ENCODE peak calls at places on chromosome 3, in ten cellular contexts. One of them, this sample, is unnamed.

GRCh38 chr3:133842158-133842557 is 36.5 kb downstream of the SRPRB start:
- DNase-seq in NCI-H1105 treated with DMSO at 0.1 percent for 48 hours: no peak
- DNase-seq in colonic mucosa: no peak
- DNase-seq in ACHN: no peak
- DNase-seq in naive thymus-derived CD8-positive, alpha-beta T cell: no peak
- DNase-seq in vagina: no peak
- DNase-seq in occipital lobe: no peak
- DNase-seq in cardiac muscle cell: no peak
- DNase-seq in nephron progenitor cell: no peak
- DNase-seq in caudate nucleus: no peak
- DNase-seq in this sample: no peak

GRCh38 chr3:134251731-134252391 is 1.2 kb upstream of the RYK start:
- DNase-seq in naive thymus-derived CD8-positive, alpha-beta T cell: no peak
- DNase-seq in occipital lobe: no peak
- DNase-seq in cardiac muscle cell: peak
- DNase-seq in caudate nucleus: no peak
- DNase-seq in nephron progenitor cell: peak
- DNase-seq in colonic mucosa: no peak
- DNase-seq in ACHN: no peak
- DNase-seq in NCI-H1105 treated with DMSO at 0.1 percent for 48 hours: no peak
- DNase-seq in vagina: no peak
- DNase-seq in this sample: no peak

GRCh38 chr3:13621381-13622221 is 72.7 kb downstream of the FBLN2 start:
- DNase-seq in caudate nucleus: no peak
- DNase-seq in vagina: no peak
- DNase-seq in ACHN: no peak
- DNase-seq in occipital lobe: no peak
- DNase-seq in nephron progenitor cell: no peak
- DNase-seq in naive thymus-derived CD8-positive, alpha-beta T cell: peak
- DNase-seq in NCI-H1105 treated with DMSO at 0.1 percent for 48 hours: no peak
- DNase-seq in cardiac muscle cell: no peak
- DNase-seq in colonic mucosa: no peak
- DNase-seq in this sample: no peak

GRCh38 chr3:8885806-8886205 is 77.5 kb downstream of the RAD18 start:
- DNase-seq in caudate nucleus: no peak
- DNase-seq in colonic mucosa: no peak
- DNase-seq in vagina: no peak
- DNase-seq in NCI-H1105 treated with DMSO at 0.1 percent for 48 hours: peak
- DNase-seq in occipital lobe: no peak
- DNase-seq in ACHN: no peak
- DNase-seq in naive thymus-derived CD8-positive, alpha-beta T cell: no peak
- DNase-seq in nephron progenitor cell: no peak
- DNase-seq in cardiac muscle cell: no peak
- DNase-seq in this sample: no peak

GRCh38 chr3:108062051-108062450 is 28.8 kb downstream of the CD47 start:
- DNase-seq in vagina: no peak
- DNase-seq in occipital lobe: no peak
- DNase-seq in ACHN: no peak
- DNase-seq in nephron progenitor cell: no peak
- DNase-seq in naive thymus-derived CD8-positive, alpha-beta T cell: no peak
- DNase-seq in NCI-H1105 treated with DMSO at 0.1 percent for 48 hours: no peak
- DNase-seq in cardiac muscle cell: no peak
- DNase-seq in caudate nucleus: no peak
- DNase-seq in colonic mucosa: no peak
- DNase-seq in this sample: no peak

GRCh38 chr3:64900916-64901903 is 213.4 kb upstream of the ADAMTS9 start:
- DNase-seq in naive thymus-derived CD8-positive, alpha-beta T cell: no peak
- DNase-seq in ACHN: no peak
- DNase-seq in NCI-H1105 treated with DMSO at 0.1 percent for 48 hours: no peak
- DNase-seq in nephron progenitor cell: no peak
- DNase-seq in colonic mucosa: no peak
- DNase-seq in cardiac muscle cell: peak
- DNase-seq in vagina: no peak
- DNase-seq in occipital lobe: no peak
- DNase-seq in caudate nucleus: no peak
- DNase-seq in this sample: no peak

GRCh38 chr3:41450416-41451231 is 251.3 kb downstream of the CTNNB1 start:
- DNase-seq in colonic mucosa: no peak
- DNase-seq in ACHN: peak
- DNase-seq in vagina: no peak
- DNase-seq in naive thymus-derived CD8-positive, alpha-beta T cell: no peak
- DNase-seq in NCI-H1105 treated with DMSO at 0.1 percent for 48 hours: no peak
- DNase-seq in occipital lobe: no peak
- DNase-seq in caudate nucleus: no peak
- DNase-seq in nephron progenitor cell: no peak
- DNase-seq in cardiac muscle cell: no peak
- DNase-seq in this sample: no peak

GRCh38 chr3:132399054-132399929 is 18.0 kb upstream of the DNAJC13 start:
- DNase-seq in colonic mucosa: no peak
- DNase-seq in caudate nucleus: no peak
- DNase-seq in vagina: no peak
- DNase-seq in occipital lobe: peak
- DNase-seq in cardiac muscle cell: peak
- DNase-seq in naive thymus-derived CD8-positive, alpha-beta T cell: no peak
- DNase-seq in ACHN: peak
- DNase-seq in nephron progenitor cell: peak
- DNase-seq in NCI-H1105 treated with DMSO at 0.1 percent for 48 hours: peak
- DNase-seq in this sample: no peak

GRCh38 chr3:171160326-171160725 is 133.8 kb upstream of the SLC2A2 start:
- DNase-seq in occipital lobe: no peak
- DNase-seq in naive thymus-derived CD8-positive, alpha-beta T cell: no peak
- DNase-seq in caudate nucleus: no peak
- DNase-seq in NCI-H1105 treated with DMSO at 0.1 percent for 48 hours: no peak
- DNase-seq in cardiac muscle cell: no peak
- DNase-seq in ACHN: no peak
- DNase-seq in nephron progenitor cell: no peak
- DNase-seq in vagina: no peak
- DNase-seq in colonic mucosa: no peak
- DNase-seq in this sample: no peak

GRCh38 chr3:37762286-37762685 is 99.4 kb upstream of the CTDSPL start:
- DNase-seq in caudate nucleus: no peak
- DNase-seq in vagina: no peak
- DNase-seq in ACHN: no peak
- DNase-seq in naive thymus-derived CD8-positive, alpha-beta T cell: no peak
- DNase-seq in occipital lobe: no peak
- DNase-seq in nephron progenitor cell: no peak
- DNase-seq in NCI-H1105 treated with DMSO at 0.1 percent for 48 hours: no peak
- DNase-seq in cardiac muscle cell: no peak
- DNase-seq in colonic mucosa: no peak
- DNase-seq in this sample: no peak

GRCh38 chr3:52891615-52892081 is 5.7 kb downstream of the STIMATE start:
- DNase-seq in caudate nucleus: no peak
- DNase-seq in vagina: peak
- DNase-seq in NCI-H1105 treated with DMSO at 0.1 percent for 48 hours: no peak
- DNase-seq in ACHN: no peak
- DNase-seq in nephron progenitor cell: no peak
- DNase-seq in occipital lobe: no peak
- DNase-seq in colonic mucosa: no peak
- DNase-seq in naive thymus-derived CD8-positive, alpha-beta T cell: no peak
- DNase-seq in cardiac muscle cell: peak
- DNase-seq in this sample: no peak

GRCh38 chr3:100073555-100074307 is 40.6 kb downstream of the FILIP1L start:
- DNase-seq in ACHN: no peak
- DNase-seq in naive thymus-derived CD8-positive, alpha-beta T cell: no peak
- DNase-seq in NCI-H1105 treated with DMSO at 0.1 percent for 48 hours: no peak
- DNase-seq in caudate nucleus: no peak
- DNase-seq in vagina: no peak
- DNase-seq in colonic mucosa: no peak
- DNase-seq in nephron progenitor cell: peak
- DNase-seq in cardiac muscle cell: peak
- DNase-seq in occipital lobe: no peak
- DNase-seq in this sample: no peak

GRCh38 chr3:139418144-139418543 is 28.7 kb upstream of the COPB2 start:
- DNase-seq in occipital lobe: no peak
- DNase-seq in naive thymus-derived CD8-positive, alpha-beta T cell: no peak
- DNase-seq in cardiac muscle cell: no peak
- DNase-seq in NCI-H1105 treated with DMSO at 0.1 percent for 48 hours: no peak
- DNase-seq in vagina: no peak
- DNase-seq in nephron progenitor cell: no peak
- DNase-seq in colonic mucosa: no peak
- DNase-seq in ACHN: no peak
- DNase-seq in caudate nucleus: no peak
- DNase-seq in this sample: no peak

GRCh38 chr3:95609411-95609810 is 1205.0 kb upstream of the EPHA6 start:
- DNase-seq in naive thymus-derived CD8-positive, alpha-beta T cell: no peak
- DNase-seq in ACHN: no peak
- DNase-seq in occipital lobe: no peak
- DNase-seq in cardiac muscle cell: no peak
- DNase-seq in NCI-H1105 treated with DMSO at 0.1 percent for 48 hours: no peak
- DNase-seq in caudate nucleus: no peak
- DNase-seq in vagina: no peak
- DNase-seq in nephron progenitor cell: no peak
- DNase-seq in colonic mucosa: no peak
- DNase-seq in this sample: no peak

GRCh38 chr3:26719148-26719547 is 96.6 kb downstream of the LRRC3B start:
- DNase-seq in nephron progenitor cell: no peak
- DNase-seq in naive thymus-derived CD8-positive, alpha-beta T cell: no peak
- DNase-seq in NCI-H1105 treated with DMSO at 0.1 percent for 48 hours: no peak
- DNase-seq in ACHN: no peak
- DNase-seq in cardiac muscle cell: no peak
- DNase-seq in occipital lobe: no peak
- DNase-seq in colonic mucosa: no peak
- DNase-seq in vagina: no peak
- DNase-seq in caudate nucleus: no peak
- DNase-seq in this sample: no peak

GRCh38 chr3:186259612-186260383 is 102.2 kb downstream of the DGKG start:
- DNase-seq in naive thymus-derived CD8-positive, alpha-beta T cell: peak
- DNase-seq in occipital lobe: no peak
- DNase-seq in ACHN: peak
- DNase-seq in nephron progenitor cell: peak
- DNase-seq in caudate nucleus: peak
- DNase-seq in vagina: no peak
- DNase-seq in colonic mucosa: peak
- DNase-seq in cardiac muscle cell: peak
- DNase-seq in NCI-H1105 treated with DMSO at 0.1 percent for 48 hours: peak
- DNase-seq in this sample: peak

GRCh38 chr3:12663311-12663935 is 494 bp downstream of the RAF1 start:
- DNase-seq in vagina: no peak
- DNase-seq in caudate nucleus: peak
- DNase-seq in NCI-H1105 treated with DMSO at 0.1 percent for 48 hours: no peak
- DNase-seq in ACHN: peak
- DNase-seq in nephron progenitor cell: no peak
- DNase-seq in colonic mucosa: peak
- DNase-seq in occipital lobe: peak
- DNase-seq in cardiac muscle cell: peak
- DNase-seq in naive thymus-derived CD8-positive, alpha-beta T cell: peak
- DNase-seq in this sample: peak

GRCh38 chr3:109098245-109098644 is 19.7 kb downstream of the MORC1 start:
- DNase-seq in NCI-H1105 treated with DMSO at 0.1 percent for 48 hours: peak
- DNase-seq in colonic mucosa: peak
- DNase-seq in nephron progenitor cell: peak
- DNase-seq in naive thymus-derived CD8-positive, alpha-beta T cell: no peak
- DNase-seq in cardiac muscle cell: no peak
- DNase-seq in vagina: no peak
- DNase-seq in caudate nucleus: no peak
- DNase-seq in ACHN: peak
- DNase-seq in occipital lobe: no peak
- DNase-seq in this sample: no peak

GRCh38 chr3:137165117-137165806 is 207.5 kb downstream of the IL20RB start:
- DNase-seq in naive thymus-derived CD8-positive, alpha-beta T cell: no peak
- DNase-seq in cardiac muscle cell: no peak
- DNase-seq in vagina: no peak
- DNase-seq in NCI-H1105 treated with DMSO at 0.1 percent for 48 hours: no peak
- DNase-seq in colonic mucosa: no peak
- DNase-seq in caudate nucleus: no peak
- DNase-seq in nephron progenitor cell: no peak
- DNase-seq in ACHN: peak
- DNase-seq in occipital lobe: no peak
- DNase-seq in this sample: no peak